ENCODE peak calls at places on chromosome 16, in ten cellular contexts. N, U, H, Y, O, B, P, X, M and R are unnamed samples.

GRCh38 chr16:14026572-14026971 is 44.5 kb upstream of the MRTFB start:
- DNase-seq in N (no peak), U (no peak), H (no peak), Y (no peak), O (no peak), B (no peak), P (no peak), X (no peak), M (no peak), R (no peak)

GRCh38 chr16:9047689-9048301 is 43.6 kb upstream of the HAPSTR1 start:
- DNase-seq in N (peak), U (peak), H (peak), Y (peak), O (peak), B (peak), P (peak), X (peak), M (peak), R (peak)

GRCh38 chr16:13633381-13633861 is 286.5 kb upstream of the ERCC4 start:
- DNase-seq in N (no peak), U (no peak), H (no peak), Y (no peak), O (no peak), B (no peak), P (no peak), X (no peak), M (no peak), R (no peak)

GRCh38 chr16:1678500-1679098 is 520 bp downstream of the JPT2 start:
- DNase-seq in N (peak), U (peak), H (peak), Y (no peak), O (no peak), B (peak), P (peak), X (no peak), M (peak), R (no peak)

GRCh38 chr16:73230651-73231050 is 182.7 kb upstream of the ZFHX3 start:
- DNase-seq in N (no peak), U (no peak), H (no peak), Y (no peak), O (no peak), B (no peak), P (no peak), X (no peak), M (no peak), R (no peak)

GRCh38 chr16:1564325-1564724 is 30.9 kb downstream of the TMEM204 start:
- DNase-seq in N (no peak), U (no peak), H (no peak), Y (no peak), O (no peak), B (no peak), P (no peak), X (no peak), M (peak), R (no peak)

GRCh38 chr16:20326336-20326735 is 977 bp downstream of the GP2 start:
- DNase-seq in N (no peak), U (no peak), H (no peak), Y (no peak), O (no peak), B (no peak), P (no peak), X (no peak), M (no peak), R (no peak)

GRCh38 chr16:67546761-67547422 is 15.4 kb upstream of the CTCF start:
- DNase-seq in N (no peak), U (peak), H (peak), Y (no peak), O (peak), B (peak), P (no peak), X (peak), M (peak), R (no peak)

GRCh38 chr16:1101133-1101532 is 5.1 kb upstream of the C1QTNF8 start:
- DNase-seq in N (no peak), U (no peak), H (no peak), Y (no peak), O (no peak), B (no peak), P (no peak), X (no peak), M (no peak), R (no peak)

GRCh38 chr16:13298676-13299075 is 397.3 kb downstream of the SHISA9 start:
- DNase-seq in N (no peak), U (no peak), H (no peak), Y (no peak), O (no peak), B (no peak), P (peak), X (no peak), M (no peak), R (no peak)

GRCh38 chr16:12235110-12235509 is 258.6 kb downstream of the SNX29 start:
- DNase-seq in N (no peak), U (no peak), H (no peak), Y (no peak), O (no peak), B (no peak), P (no peak), X (no peak), M (no peak), R (peak)

GRCh38 chr16:4152267-4152666 is 36.0 kb upstream of the ADCY9 start:
- DNase-seq in N (no peak), U (no peak), H (no peak), Y (no peak), O (no peak), B (no peak), P (no peak), X (no peak), M (no peak), R (no peak)

GRCh38 chr16:1327619-1327947 is 5.9 kb upstream of the BAIAP3 start:
- DNase-seq in N (no peak), U (no peak), H (no peak), Y (no peak), O (no peak), B (no peak), P (no peak), X (no peak), M (no peak), R (no peak)

GRCh38 chr16:77618951-77619350 is 103.4 kb upstream of the NUDT7 start:
- DNase-seq in N (no peak), U (no peak), H (no peak), Y (no peak), O (no peak), B (no peak), P (no peak), X (no peak), M (no peak), R (no peak)

GRCh38 chr16:49952386-49952785 is 72.6 kb upstream of the CNEP1R1 start:
- DNase-seq in N (no peak), U (no peak), H (no peak), Y (no peak), O (no peak), B (no peak), P (peak), X (no peak), M (no peak), R (no peak)

GRCh38 chr16:15770512-15770911 is 86.3 kb downstream of the MYH11 start:
- DNase-seq in N (no peak), U (no peak), H (no peak), Y (no peak), O (no peak), B (no peak), P (peak), X (no peak), M (no peak), R (no peak)

GRCh38 chr16:59021751-59022150 is 287.6 kb upstream of the GOT2 start:
- DNase-seq in N (no peak), U (no peak), H (no peak), Y (no peak), O (no peak), B (no peak), P (peak), X (no peak), M (no peak), R (no peak)

GRCh38 chr16:50603206-50604064 is 55.2 kb downstream of the NKD1 start:
- DNase-seq in N (no peak), U (no peak), H (no peak), Y (no peak), O (no peak), B (no peak), P (peak), X (no peak), M (no peak), R (no peak)

GRCh38 chr16:59259074-59259963 is 525.2 kb upstream of the GOT2 start:
- DNase-seq in N (no peak), U (no peak), H (no peak), Y (no peak), O (no peak), B (no peak), P (peak), X (no peak), M (no peak), R (no peak)

GRCh38 chr16:49998991-49999390 is 26.0 kb upstream of the CNEP1R1 start:
- DNase-seq in N (no peak), U (no peak), H (no peak), Y (no peak), O (no peak), B (no peak), P (no peak), X (no peak), M (no peak), R (no peak)

GRCh38 chr16:10535461-10535860 is 44.9 kb downstream of the EMP2 start:
- DNase-seq in N (no peak), U (no peak), H (no peak), Y (no peak), O (no peak), B (no peak), P (no peak), X (no peak), M (no peak), R (no peak)